ENCODE peak calls at places on chromosomes 16 and 17, in four cellular contexts. C is HEK293T, X is HepG2, D is K562. E is an unnamed sample.

GRCh38 chr16:67236551-67237395 is 9.8 kb downstream of the TMEM208 start:
- DNase-seq in C (peak), X (peak), D (peak), E (no peak)

GRCh38 chr16:75138636-75139035 is 9.7 kb upstream of the ZFP1 start:
- DNase-seq in C (no peak), X (no peak), D (no peak), E (no peak)

GRCh38 chr17:82892869-82893565 is 53.2 kb upstream of the ZNF750 start:
- DNase-seq in C (no peak), X (no peak), D (no peak), E (no peak)

GRCh38 chr16:24348511-24349290 is 92.6 kb downstream of the CACNG3 start:
- DNase-seq in C (no peak), X (no peak), D (no peak), E (no peak)

GRCh38 chr17:47009759-47010594 is 30.9 kb upstream of the RPRML start:
- DNase-seq in C (no peak), X (no peak), D (no peak), E (no peak)

GRCh38 chr17:58001461-58002124 is 5.5 kb downstream of the SRSF1 start:
- DNase-seq in C (no peak), X (no peak), D (no peak), E (no peak)

GRCh38 chr16:20866161-20866772 is 33.9 kb downstream of the DCUN1D3 start:
- DNase-seq in C (no peak), X (peak), D (peak), E (no peak)

GRCh38 chr16:87843678-87844373 is 25.5 kb downstream of the SLC7A5 start:
- DNase-seq in C (no peak), X (no peak), D (no peak), E (no peak)

GRCh38 chr17:7732981-7733557 is 15.5 kb downstream of the DNAH2 start:
- DNase-seq in C (no peak), X (no peak), D (no peak), E (no peak)

GRCh38 chr17:29555840-29556239 is 11.0 kb downstream of the ABHD15 start:
- DNase-seq in C (no peak), X (peak), D (no peak), E (no peak)

GRCh38 chr17:77637807-77638182 is 320.7 kb upstream of the TNRC6C start:
- DNase-seq in C (no peak), X (no peak), D (no peak), E (no peak)

GRCh38 chr16:26806641-26807040 is 260.1 kb upstream of the C16orf82 start:
- DNase-seq in C (no peak), X (no peak), D (no peak), E (no peak)

GRCh38 chr17:81018044-81018802 is 16.7 kb upstream of the BAIAP2 start:
- DNase-seq in C (no peak), X (no peak), D (peak), E (peak)

GRCh38 chr17:21814776-21815175 is 122.5 kb downstream of the KCNJ18 start:
- DNase-seq in C (no peak), X (no peak), D (no peak), E (no peak)

GRCh38 chr16:47713225-47713595 is 252.1 kb downstream of the PHKB start:
- DNase-seq in C (no peak), X (peak), D (peak), E (no peak)

GRCh38 chr17:61251939-61252865 is 147.4 kb upstream of the TBX2 start:
- DNase-seq in C (no peak), X (no peak), D (no peak), E (no peak)

GRCh38 chr17:915416-916201 is 64.0 kb downstream of the NXN start:
- DNase-seq in C (no peak), X (no peak), D (no peak), E (no peak)

GRCh38 chr17:2362416-2362815 is 25.1 kb downstream of the SGSM2 start:
- DNase-seq in C (no peak), X (no peak), D (no peak), E (no peak)

GRCh38 chr16:67605641-67606040 is 39.3 kb upstream of the CARMIL2 start:
- DNase-seq in C (no peak), X (no peak), D (no peak), E (no peak)

GRCh38 chr16:13068912-13069583 is 167.7 kb downstream of the SHISA9 start:
- DNase-seq in C (no peak), X (no peak), D (no peak), E (no peak)

GRCh38 chr17:18950944-18951905 is 740 bp upstream of the SLC5A10 start:
- DNase-seq in C (no peak), X (no peak), D (no peak), E (no peak)

GRCh38 chr17:18955009-18955408 is 3.0 kb downstream of the SLC5A10 start:
- DNase-seq in C (no peak), X (no peak), D (no peak), E (no peak)

GRCh38 chr17:18953231-18953728 is 1.3 kb downstream of the SLC5A10 start:
- DNase-seq in C (no peak), X (no peak), D (no peak), E (no peak)

GRCh38 chr17:18951941-18952842 is at the start of gene SLC5A10:
- DNase-seq in C (no peak), X (peak), D (no peak), E (no peak)

GRCh38 chr17:18954321-18954720 is 2.4 kb downstream of the SLC5A10 start:
- DNase-seq in C (no peak), X (no peak), D (no peak), E (no peak)
- TF ChIP-seq FOXM1 in C (no peak), X (no peak), D (no peak), E (no peak)

DNA sequence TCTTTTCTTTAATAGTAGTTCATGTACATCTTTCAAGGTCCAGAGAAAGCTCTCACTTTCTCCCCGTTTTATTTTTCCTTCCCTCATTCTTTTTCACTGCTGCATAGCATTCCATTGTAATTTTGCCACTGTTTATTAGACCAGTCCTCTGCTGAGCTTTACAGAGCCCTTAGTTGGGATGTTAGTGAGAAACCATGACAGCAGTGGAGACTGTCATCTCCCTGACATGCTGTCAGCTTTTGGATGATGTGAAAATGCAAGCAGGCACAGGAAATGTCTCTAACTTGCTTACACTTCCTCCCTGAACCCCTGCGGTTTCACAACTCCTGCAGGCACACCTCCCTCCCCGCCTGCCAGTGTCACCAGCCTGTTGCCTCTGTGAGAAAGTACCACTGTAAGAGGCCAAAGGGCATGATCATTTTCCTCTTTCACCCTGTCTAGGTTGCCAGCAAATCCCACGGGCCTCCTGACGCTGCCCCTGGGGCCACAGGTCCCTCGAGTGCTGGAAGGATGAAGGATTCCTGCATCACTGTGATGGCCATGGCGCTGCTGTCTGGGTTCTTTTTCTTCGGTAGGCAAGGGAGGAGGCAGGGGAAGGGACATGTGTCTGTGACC is at the start of gene ITGAL:
- DNase-seq in C (no peak), X (no peak), D (no peak), E (peak)
- TF ChIP-seq FOXM1 in C (no peak), X (no peak), D (no peak), E (peak)

DNA sequence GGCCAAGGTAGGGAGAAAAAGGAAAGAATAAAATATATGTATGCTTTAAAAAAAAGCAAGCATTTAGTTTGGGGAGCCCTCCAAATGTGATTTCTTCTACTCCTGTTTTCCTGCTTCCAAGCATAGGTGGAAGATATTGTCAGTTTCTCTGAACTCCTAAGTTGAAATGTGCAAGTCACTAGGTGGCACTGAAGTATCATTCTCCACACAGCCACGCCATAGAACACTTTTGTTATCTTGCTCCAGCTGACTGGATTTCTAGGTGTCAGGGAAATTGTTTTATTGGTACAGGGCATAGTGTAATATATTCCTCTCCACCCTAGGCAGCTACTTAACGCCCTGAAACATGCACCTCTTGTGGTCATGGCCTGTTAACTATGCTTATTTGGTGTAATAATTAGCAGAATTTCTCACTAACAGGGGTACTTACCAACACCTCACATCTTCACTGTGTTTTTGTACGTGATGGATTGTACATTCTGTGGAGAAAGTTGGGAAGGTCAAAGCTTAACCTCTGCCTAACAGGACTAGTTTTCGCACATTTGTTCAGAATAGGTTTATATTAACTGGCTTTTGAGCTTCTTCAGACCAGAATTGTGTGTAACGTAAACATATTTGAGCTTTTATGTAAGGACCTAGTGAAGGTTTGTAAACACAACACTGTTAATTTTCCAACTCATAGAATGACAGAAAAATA is 69.3 kb downstream of the FTO start:
- DNase-seq in C (peak), X (peak), D (peak), E (peak)
- TF ChIP-seq FOXM1 in C (no peak), X (no peak), D (no peak), E (no peak)

DNA sequence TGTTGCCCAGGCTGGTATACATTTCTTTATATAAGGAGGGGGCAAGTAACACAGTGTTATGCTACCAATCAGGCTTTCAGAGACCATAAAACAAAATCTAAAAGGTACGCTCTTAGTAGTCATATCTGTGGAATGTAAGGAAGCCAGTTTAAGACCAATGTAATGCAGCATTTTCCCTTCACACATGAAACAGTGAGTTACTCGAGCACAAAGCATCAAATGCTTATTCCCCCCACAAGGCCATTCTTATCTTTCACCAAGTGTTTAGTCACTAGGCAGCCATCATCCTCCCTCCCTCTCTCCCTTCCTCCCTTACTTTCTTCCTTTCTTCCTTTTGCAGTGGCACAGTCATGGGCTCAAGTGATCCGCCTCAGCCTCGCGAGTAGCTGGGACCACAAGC is 12.8 kb downstream of the HMOX2 start:
- DNase-seq in C (no peak), X (no peak), D (no peak), E (no peak)
- TF ChIP-seq FOXM1 in C (no peak), X (no peak), D (no peak), E (no peak)

E was measured in GM12878.